ENCODE peak calls at places on chromosome 20, in eight cellular contexts. V is fibroblast of the aortic adventitia, T is PC-9, N is suprapubic skin, U is fibroblast of pulmonary artery, B is tibial artery, A is GM12864, I is astrocyte of the spinal cord. R is an unnamed sample.

GRCh38 chr20:60262967-60263603 is 304.9 kb downstream of the CDH26 start:
- DNase-seq in I (no peak), V (peak), B (no peak), T (no peak), N (no peak), U (no peak), A (no peak), R (no peak)

GRCh38 chr20:58212636-58213035 is 15.8 kb downstream of the ANKRD60 start:
- DNase-seq in V (no peak), I (no peak), N (no peak), B (no peak), A (no peak), U (no peak), T (no peak), R (no peak)

GRCh38 chr20:33415948-33416347 is 14.6 kb upstream of the CDK5RAP1 start:
- DNase-seq in N (no peak), U (peak), B (peak), T (no peak), A (no peak), I (peak), V (peak), R (no peak)

GRCh38 chr20:46126440-46127056 is 8.4 kb downstream of the CD40 start:
- DNase-seq in T (no peak), I (no peak), N (peak), V (no peak), B (no peak), A (no peak), U (no peak), R (peak)

GRCh38 chr20:6094038-6094437 is 28.8 kb downstream of the FERMT1 start:
- DNase-seq in B (no peak), I (no peak), A (no peak), V (no peak), N (no peak), U (no peak), T (no peak), R (no peak)

GRCh38 chr20:20677186-20677585 is 35.3 kb downstream of the RALGAPA2 start:
- DNase-seq in T (no peak), I (peak), V (peak), A (no peak), B (no peak), N (no peak), U (peak), R (no peak)

GRCh38 chr20:10761786-10762185 is 88.0 kb upstream of the JAG1 start:
- DNase-seq in V (peak), U (peak), T (no peak), B (peak), N (no peak), A (no peak), I (peak), R (no peak)

GRCh38 chr20:675453-676314 is at the start of gene SCRT2:
- DNase-seq in I (peak), V (peak), N (no peak), T (peak), A (no peak), B (peak), U (peak), R (no peak)

GRCh38 chr20:32035398-32035852 is 16.6 kb upstream of the HCK start:
- DNase-seq in I (no peak), N (no peak), U (no peak), T (no peak), B (no peak), A (no peak), V (no peak), R (peak)

GRCh38 chr20:54680872-54681297 is 205.5 kb downstream of the DOK5 start:
- DNase-seq in I (peak), T (peak), N (no peak), A (no peak), B (no peak), V (peak), U (peak), R (no peak)

GRCh38 chr20:15818651-15819071 is 754.6 kb downstream of the KIF16B start:
- DNase-seq in I (no peak), B (no peak), T (peak), V (no peak), N (no peak), U (no peak), A (no peak), R (no peak)

GRCh38 chr20:10710995-10711775 is 37.4 kb upstream of the JAG1 start:
- DNase-seq in T (no peak), B (no peak), V (no peak), I (no peak), U (no peak), A (no peak), N (no peak), R (no peak)

GRCh38 chr20:50088022-50088421 is 24.9 kb downstream of the UBE2V1 start:
- DNase-seq in T (peak), V (no peak), U (no peak), N (no peak), A (no peak), I (no peak), B (no peak), R (no peak)

GRCh38 chr20:63118303-63118670 is 97.6 kb downstream of the YTHDF1 start:
- DNase-seq in V (no peak), A (no peak), I (no peak), T (no peak), N (no peak), B (no peak), U (no peak), R (no peak)

GRCh38 chr20:23358563-23358906 is 3.4 kb upstream of the GZF1 start:
- DNase-seq in A (no peak), U (no peak), V (no peak), B (no peak), T (no peak), N (no peak), I (no peak), R (no peak)

GRCh38 chr20:51094221-51094620 is 71.3 kb upstream of the KCNG1 start:
- DNase-seq in B (no peak), A (no peak), T (no peak), V (no peak), N (no peak), I (no peak), U (no peak), R (no peak)

GRCh38 chr20:61955668-61956395 is 109.8 kb downstream of the TAF4 start:
- DNase-seq in I (no peak), T (no peak), A (no peak), U (no peak), N (no peak), B (no peak), V (no peak), R (no peak)

GRCh38 chr20:61954276-61955021 is 111.2 kb downstream of the TAF4 start:
- DNase-seq in B (peak), A (no peak), V (no peak), U (no peak), N (no peak), I (no peak), T (no peak), R (no peak)

GRCh38 chr20:61953037-61953788 is 112.5 kb downstream of the TAF4 start:
- DNase-seq in V (no peak), N (no peak), T (no peak), A (no peak), I (no peak), B (peak), U (no peak), R (peak)

GRCh38 chr20:61951695-61952533 is 113.8 kb downstream of the TAF4 start:
- DNase-seq in N (no peak), I (peak), U (no peak), T (no peak), B (peak), A (no peak), V (no peak), R (peak)

DNA sequence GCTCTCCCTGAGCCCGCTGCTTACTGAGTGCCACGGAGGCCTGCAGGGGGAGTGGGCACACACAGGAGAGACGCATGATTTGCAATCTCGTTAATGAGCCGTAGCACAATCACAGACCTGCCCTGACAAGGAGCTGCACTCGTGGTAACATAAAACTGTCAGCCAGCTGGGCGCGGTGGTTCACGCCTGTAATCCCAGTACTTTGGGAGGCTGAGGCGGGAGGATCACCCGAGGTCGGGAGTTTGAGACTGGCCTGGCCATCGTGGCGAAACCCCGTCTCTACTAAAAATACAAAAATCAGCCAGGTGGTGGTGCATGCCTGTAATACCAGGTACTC is 111.9 kb downstream of the TAF4 start:
- DNase-seq in I (no peak), U (no peak), V (no peak), A (no peak), B (peak), T (no peak), N (no peak), R (no peak)
- H3K4me3 ChIP-seq in I (no peak), U (no peak), V (no peak), A (no peak), B (no peak), T (no peak), N (no peak), R (no peak)

GRCh38 chr20:48242623-48243022 is 457.3 kb upstream of the SULF2 start:
- DNase-seq in I (no peak), B (no peak), N (no peak), A (no peak), U (no peak), V (no peak), T (no peak), R (no peak)

GRCh38 chr20:48246391-48246790 is 461.1 kb upstream of the SULF2 start:
- DNase-seq in I (no peak), V (no peak), A (no peak), B (no peak), T (no peak), U (no peak), N (no peak), R (no peak)

GRCh38 chr20:48238781-48239180 is 453.5 kb upstream of the SULF2 start:
- DNase-seq in B (no peak), N (peak), A (no peak), V (peak), T (no peak), I (no peak), U (no peak), R (no peak)

GRCh38 chr20:48238326-48238725 is 453.0 kb upstream of the SULF2 start:
- DNase-seq in U (peak), B (no peak), A (no peak), T (peak), I (peak), N (peak), V (peak), R (no peak)

DNA sequence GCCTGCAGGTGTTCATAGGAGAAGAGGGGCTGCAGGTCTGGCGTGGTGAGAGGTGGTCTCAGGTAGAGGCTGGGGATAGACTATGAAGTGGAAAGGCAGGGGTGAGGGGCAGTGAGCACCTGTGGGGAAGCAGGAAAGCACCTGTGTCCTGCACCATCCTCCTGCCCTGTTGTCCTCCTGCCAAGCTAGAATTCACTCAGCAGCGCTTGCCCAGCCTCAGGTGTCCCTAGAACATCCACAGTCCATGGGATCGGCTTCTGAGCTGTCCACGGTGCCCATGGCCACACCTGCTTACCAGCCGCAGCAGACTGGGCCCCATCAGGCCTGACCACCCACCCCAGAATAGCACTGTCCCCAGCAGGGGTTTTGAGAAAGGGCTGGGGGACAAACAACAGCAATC is 456.2 kb upstream of the SULF2 start:
- DNase-seq in N (peak), V (no peak), U (no peak), I (no peak), A (no peak), T (no peak), B (no peak), R (no peak)
- TF ChIP-seq CTCF in N (no peak), V (no peak), U (no peak), I (no peak), A (no peak), T (no peak), B (no peak), R (no peak)

DNA sequence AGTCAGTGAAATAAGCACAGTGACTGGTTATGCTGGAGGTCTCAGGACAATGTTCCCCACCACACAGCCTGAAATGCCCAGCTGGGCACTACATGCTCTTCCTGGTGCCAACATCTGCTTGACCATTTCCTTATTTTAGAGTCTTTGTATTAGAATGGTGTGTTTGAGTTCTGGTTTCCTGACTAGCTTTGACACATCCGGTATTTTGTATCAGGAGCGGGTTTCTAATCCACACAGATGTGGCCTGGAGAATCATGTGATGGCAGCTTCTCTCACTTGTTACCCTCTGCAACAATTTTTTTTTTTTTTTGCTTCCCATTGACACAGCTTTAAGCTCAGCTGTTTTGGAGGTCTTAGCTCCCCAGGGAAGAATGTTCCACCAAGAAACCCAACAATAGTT is 164.5 kb upstream of the CST7 start:
- DNase-seq in B (no peak), I (no peak), N (no peak), T (no peak), A (no peak), V (no peak), U (no peak), R (no peak)
- H3K4me3 ChIP-seq in B (no peak), I (no peak), N (no peak), T (no peak), A (no peak), V (no peak), U (no peak), R (no peak)

GRCh38 chr20:52305843-52306242 is 114.3 kb upstream of the ZFP64 start:
- DNase-seq in I (no peak), V (no peak), U (no peak), N (no peak), A (no peak), T (no peak), B (no peak), R (no peak)

GRCh38 chr20:52305029-52305645 is 113.6 kb upstream of the ZFP64 start:
- DNase-seq in B (no peak), V (no peak), U (no peak), A (no peak), T (no peak), N (no peak), I (no peak), R (no peak)

GRCh38 chr20:52306477-52306876 is 114.9 kb upstream of the ZFP64 start:
- DNase-seq in B (no peak), V (no peak), I (no peak), U (no peak), N (no peak), A (no peak), T (no peak), R (no peak)

GRCh38 chr20:52302736-52303135 is 111.2 kb upstream of the ZFP64 start:
- DNase-seq in U (no peak), I (no peak), B (no peak), T (no peak), V (no peak), N (no peak), A (no peak), R (no peak)

DNA sequence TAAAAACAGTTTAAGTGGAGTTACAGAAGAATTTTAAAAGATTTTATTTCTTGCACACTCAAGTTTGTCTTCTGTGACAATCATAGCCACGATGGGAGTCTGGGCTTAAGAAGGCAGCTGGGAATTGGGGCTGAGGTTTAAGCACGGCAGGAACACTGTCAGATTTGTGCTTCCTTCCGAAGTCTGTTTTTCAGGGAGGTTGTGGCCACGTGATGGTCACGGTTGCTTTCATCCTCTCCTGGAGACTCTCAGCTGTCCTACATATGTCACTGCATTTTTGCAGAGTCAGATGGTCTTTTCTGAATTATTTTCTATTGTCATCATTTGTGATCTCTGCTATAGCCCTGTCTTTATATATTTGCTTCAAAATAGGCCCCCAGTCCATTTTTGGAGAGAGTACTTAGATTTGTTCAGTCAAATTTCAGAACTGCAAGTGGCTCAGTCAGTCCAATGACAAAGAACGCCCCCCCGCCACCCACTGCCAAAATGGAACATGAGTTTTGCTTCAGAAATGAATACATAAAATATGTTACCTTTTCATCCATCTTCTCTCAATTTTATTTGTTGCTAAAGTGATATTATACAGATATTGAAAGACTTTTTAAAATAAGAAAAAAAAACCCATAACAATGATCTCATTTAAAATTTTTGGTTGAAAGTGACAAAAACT is 111.8 kb upstream of the ZFP64 start:
- DNase-seq in T (no peak), V (no peak), B (no peak), N (no peak), A (no peak), I (no peak), U (no peak), R (no peak)
- TF ChIP-seq CTCF in T (no peak), V (no peak), B (no peak), N (no peak), A (no peak), I (no peak), U (no peak), R (no peak)

GRCh38 chr20:38642498-38642897 is 40.9 kb downstream of the ARHGAP40 start:
- DNase-seq in I (no peak), T (no peak), V (no peak), A (no peak), U (no peak), N (no peak), B (no peak), R (no peak)

GRCh38 chr20:38644588-38644987 is 43.0 kb downstream of the ARHGAP40 start:
- DNase-seq in I (no peak), N (no peak), V (no peak), T (no peak), B (no peak), U (no peak), A (no peak), R (no peak)

GRCh38 chr20:38649275-38649891 is 47.8 kb downstream of the ARHGAP40 start:
- DNase-seq in N (no peak), U (peak), A (no peak), I (no peak), B (no peak), T (no peak), V (peak), R (no peak)

GRCh38 chr20:38645318-38645717 is 43.7 kb downstream of the ARHGAP40 start:
- DNase-seq in T (no peak), I (no peak), U (no peak), N (no peak), B (no peak), V (no peak), A (no peak), R (no peak)

DNA sequence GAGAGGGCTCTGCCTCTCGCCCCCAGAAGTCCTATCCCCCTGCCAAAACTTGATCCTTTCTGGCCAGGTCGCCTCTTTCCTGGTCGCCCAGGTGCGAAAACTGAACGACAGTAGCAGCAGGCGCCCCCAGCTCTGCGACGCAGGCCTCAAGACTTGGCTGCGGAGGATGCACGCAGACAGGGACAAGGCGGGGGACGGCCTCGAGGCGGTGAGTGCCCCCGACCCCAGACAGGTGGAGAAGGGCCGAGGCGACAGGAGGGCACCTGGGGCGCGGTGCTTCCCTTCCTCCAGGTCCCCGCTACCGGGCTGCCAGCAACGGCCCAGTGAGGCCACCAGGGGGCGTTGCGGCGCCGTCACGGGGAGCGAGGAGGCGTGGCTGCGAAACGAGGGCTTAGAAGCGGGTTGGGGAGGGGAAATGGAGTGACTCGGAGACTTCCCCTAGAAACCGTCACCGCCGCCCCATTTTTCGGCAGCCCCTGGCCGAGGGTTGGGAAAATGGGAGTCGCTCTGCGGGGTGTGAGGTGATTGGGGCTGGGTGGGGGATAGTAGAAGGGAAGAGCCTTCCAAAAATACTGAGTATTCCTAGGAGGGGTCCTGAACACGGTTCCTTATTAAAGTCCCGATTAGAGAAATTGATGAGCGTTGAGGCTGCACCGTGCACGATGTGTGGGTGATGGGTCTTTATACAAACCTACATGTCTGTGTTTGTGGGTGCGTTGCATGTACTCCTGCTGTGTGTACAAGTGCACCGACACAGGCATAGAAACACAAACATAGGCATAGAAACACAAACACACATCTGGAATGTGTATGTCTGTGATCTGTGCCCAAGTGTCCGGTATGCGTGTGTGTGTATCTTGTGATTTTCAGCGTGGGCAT is 44.6 kb downstream of the ARHGAP40 start:
- DNase-seq in T (no peak), U (peak), A (peak), I (peak), B (peak), N (peak), V (peak), R (peak)
- H3K4me3 ChIP-seq in T (peak), U (peak), A (peak), I (no peak), B (no peak), N (peak), V (peak), R (no peak)